ENCODE peak calls at places on chromosome 4, in eight cellular contexts. M is lung; P is A549; I is activated T-helper 1 cell treated with anti-CD3 and anti-CD28 coated beads, Interleukin-12 subunit alpha, Interleukin-12 subunit beta, Interleukin-2, Interleukin-4 antibody, amounts not matched to agents 30 ng/mL and 10 ng/mL and 1 ng/mL, durations not matched to agents 14 hours and 24 hours and 36 hours; S is NCI-H146; N is EL; L is activated CD4-positive, alpha-beta T cell treated with anti-CD3 and anti-CD28 coated beads, Interleukin-2, amount 50 U/mL, for 1 hour; R is HS-27A. F is an unnamed sample.

GRCh38 chr4:138919094-138919936 is 96.3 kb upstream of the NOCT start:
- DNase-seq in L (peak), N (peak), P (peak), R (no peak), S (peak), I (peak), M (peak), F (peak)

GRCh38 chr4:185559913-185560281 is 24.6 kb upstream of the PDLIM3 start:
- DNase-seq in P (no peak), S (no peak), M (no peak), I (no peak), N (peak), L (no peak), R (no peak), F (no peak)

GRCh38 chr4:76585897-76586360 is 150.9 kb downstream of the SHROOM3 start:
- DNase-seq in S (no peak), R (no peak), N (no peak), I (no peak), M (peak), L (peak), P (peak), F (no peak)

GRCh38 chr4:3657917-3658913 is 108.0 kb upstream of the ADRA2C start:
- DNase-seq in S (no peak), R (peak), I (no peak), N (peak), L (no peak), P (no peak), M (no peak), F (peak)

GRCh38 chr4:153490985-153491483 is 24.9 kb downstream of the TMEM131L start:
- DNase-seq in L (no peak), P (no peak), R (no peak), M (no peak), S (no peak), I (no peak), N (no peak), F (no peak)

GRCh38 chr4:99087887-99088484 is 602 bp downstream of the ADH5 start:
- DNase-seq in R (peak), P (peak), M (peak), S (peak), I (no peak), N (peak), L (no peak), F (peak)

GRCh38 chr4:129092636-129093172 is 635 bp downstream of the SCLT1 start:
- DNase-seq in L (no peak), M (no peak), N (peak), P (no peak), I (no peak), S (no peak), R (no peak), F (no peak)

GRCh38 chr4:148068065-148068911 is 336.4 kb downstream of the ARHGAP10 start:
- DNase-seq in S (no peak), N (no peak), I (no peak), P (no peak), L (no peak), M (no peak), R (no peak), F (no peak)

GRCh38 chr4:82776925-82777542 is 21.6 kb downstream of the SCD5 start:
- DNase-seq in P (no peak), N (peak), I (no peak), R (no peak), M (no peak), S (no peak), L (no peak), F (no peak)

GRCh38 chr4:107261241-107261874 is 225.2 kb upstream of the DKK2 start:
- DNase-seq in S (no peak), L (no peak), P (no peak), I (no peak), M (no peak), R (peak), N (peak), F (no peak)

GRCh38 chr4:182600093-182600492 is 317.1 kb downstream of the DCTD start:
- DNase-seq in L (no peak), M (no peak), I (no peak), N (no peak), P (no peak), R (no peak), S (no peak), F (no peak)

GRCh38 chr4:122602277-122603142 is 18.4 kb downstream of the IL21 start:
- DNase-seq in S (no peak), M (no peak), N (peak), R (no peak), P (peak), I (no peak), L (no peak), F (no peak)

GRCh38 chr4:8038702-8039251 is 99.1 kb upstream of the AFAP1 start:
- DNase-seq in P (no peak), R (no peak), S (peak), L (no peak), N (no peak), M (no peak), I (no peak), F (no peak)

GRCh38 chr4:6198768-6199343 is 1.5 kb downstream of the JAKMIP1 start:
- DNase-seq in I (no peak), N (no peak), L (no peak), M (no peak), S (peak), R (no peak), P (no peak), F (no peak)

GRCh38 chr4:139241086-139241783 is 38.8 kb downstream of the MGARP start:
- DNase-seq in L (no peak), P (no peak), N (no peak), M (no peak), S (no peak), R (no peak), I (no peak), F (no peak)

GRCh38 chr4:113646456-113646809 is 115.1 kb downstream of the CAMK2D start:
- DNase-seq in S (peak), P (peak), N (peak), R (no peak), L (no peak), I (no peak), M (no peak), F (no peak)

GRCh38 chr4:41257257-41257900 is 651 bp downstream of the UCHL1 start:
- DNase-seq in N (peak), R (no peak), L (no peak), P (peak), I (no peak), M (peak), S (peak), F (peak)

F was measured in nucleus accumbens.